ENCODE peak calls at places on chromosomes 13 and 19, in eight cellular contexts. J is bronchial epithelial cell, Y is tibial artery, L is left ventricle myocardium inferior, U is fibroblast of lung, S is mucosa of descending colon, A is AG10803, H is brain microvascular endothelial cell. W is an unnamed sample.

GRCh38 chr13:110422913-110423688 is 116.0 kb downstream of the COL4A2 start:
- DNase-seq in J (peak), Y (no peak), L (no peak), U (no peak), S (no peak), A (no peak), H (no peak), W (peak)

GRCh38 chr19:43780706-43781525 is at the start of gene KCNN4:
- DNase-seq in J (peak), Y (no peak), L (no peak), U (peak), S (peak), A (peak), H (peak), W (peak)

GRCh38 chr19:56958428-56958827 is 117.9 kb upstream of the PEG3 start:
- DNase-seq in J (no peak), Y (no peak), L (no peak), U (no peak), S (no peak), A (no peak), H (no peak), W (no peak)

GRCh38 chr13:95226476-95226875 is 74.8 kb downstream of the ABCC4 start:
- DNase-seq in J (no peak), Y (no peak), L (no peak), U (no peak), S (peak), A (no peak), H (no peak), W (no peak)

GRCh38 chr13:109256866-109257760 is 529.3 kb downstream of the IRS2 start:
- DNase-seq in J (peak), Y (no peak), L (no peak), U (peak), S (no peak), A (peak), H (peak), W (peak)

GRCh38 chr19:33434090-33434885 is 60.8 kb downstream of the CEBPG start:
- DNase-seq in J (no peak), Y (no peak), L (peak), U (no peak), S (no peak), A (no peak), H (no peak), W (no peak)

GRCh38 chr19:858868-859843 is at the start of gene CFD:
- DNase-seq in J (no peak), Y (peak), L (peak), U (peak), S (peak), A (no peak), H (no peak), W (no peak)

GRCh38 chr19:29006057-29006735 is 206.8 kb downstream of the UQCRFS1 start:
- DNase-seq in J (no peak), Y (no peak), L (no peak), U (no peak), S (no peak), A (peak), H (no peak), W (peak)

GRCh38 chr19:12833747-12834417 is 497 bp downstream of the RTBDN start:
- DNase-seq in J (no peak), Y (no peak), L (no peak), U (no peak), S (no peak), A (no peak), H (no peak), W (no peak)

GRCh38 chr13:91576590-91576989 is 178.2 kb downstream of the GPC5 start:
- DNase-seq in J (no peak), Y (no peak), L (no peak), U (no peak), S (peak), A (no peak), H (no peak), W (no peak)

GRCh38 chr19:45076029-45076850 is at the start of gene ZNF296:
- DNase-seq in J (peak), Y (peak), L (peak), U (peak), S (peak), A (no peak), H (no peak), W (no peak)

GRCh38 chr19:42528354-42529247 is at the start of gene CEACAM1:
- DNase-seq in J (peak), Y (no peak), L (no peak), U (no peak), S (peak), A (no peak), H (no peak), W (peak)

GRCh38 chr19:15129856-15130580 is 22.8 kb downstream of the SYDE1 start:
- DNase-seq in J (peak), Y (no peak), L (no peak), U (no peak), S (no peak), A (no peak), H (no peak), W (no peak)

GRCh38 chr19:45972944-45973525 is 630 bp downstream of the NOVA2 start:
- DNase-seq in J (no peak), Y (no peak), L (no peak), U (no peak), S (no peak), A (no peak), H (no peak), W (no peak)

GRCh38 chr13:35857769-35858168 is 273.4 kb downstream of the DCLK1 start:
- DNase-seq in J (no peak), Y (no peak), L (no peak), U (no peak), S (no peak), A (peak), H (peak), W (peak)

GRCh38 chr19:4197625-4198466 is 15.4 kb downstream of the ANKRD24 start:
- DNase-seq in J (no peak), Y (no peak), L (no peak), U (no peak), S (no peak), A (peak), H (no peak), W (no peak)

GRCh38 chr19:44889830-44890365 is 1.2 kb upstream of the TOMM40 start:
- DNase-seq in J (no peak), Y (no peak), L (no peak), U (no peak), S (peak), A (no peak), H (no peak), W (no peak)

GRCh38 chr19:42038675-42039074 is 31.3 kb downstream of the GRIK5 start:
- DNase-seq in J (no peak), Y (no peak), L (peak), U (no peak), S (no peak), A (peak), H (no peak), W (no peak)

GRCh38 chr13:19601749-19602725 is 31.4 kb upstream of the MPHOSPH8 start:
- DNase-seq in J (no peak), Y (no peak), L (peak), U (peak), S (peak), A (peak), H (no peak), W (peak)

GRCh38 chr13:109874921-109875454 is 88.6 kb upstream of the IRS2 start:
- DNase-seq in J (peak), Y (no peak), L (no peak), U (peak), S (no peak), A (peak), H (peak), W (peak)

GRCh38 chr19:32318884-32319520 is 26.4 kb upstream of the ZNF507 start:
- DNase-seq in J (no peak), Y (no peak), L (no peak), U (no peak), S (peak), A (no peak), H (no peak), W (peak)

GRCh38 chr13:50847501-50847900 is 4.0 kb upstream of the DLEU7 start:
- DNase-seq in J (no peak), Y (no peak), L (no peak), U (no peak), S (no peak), A (no peak), H (no peak), W (no peak)

GRCh38 chr13:44244288-44244687 is 129.3 kb upstream of the SERP2 start:
- DNase-seq in J (no peak), Y (no peak), L (no peak), U (peak), S (no peak), A (peak), H (peak), W (peak)

GRCh38 chr13:36806102-36806501 is 12.9 kb upstream of the RFXAP start:
- DNase-seq in J (no peak), Y (no peak), L (no peak), U (no peak), S (no peak), A (no peak), H (no peak), W (no peak)

DNA sequence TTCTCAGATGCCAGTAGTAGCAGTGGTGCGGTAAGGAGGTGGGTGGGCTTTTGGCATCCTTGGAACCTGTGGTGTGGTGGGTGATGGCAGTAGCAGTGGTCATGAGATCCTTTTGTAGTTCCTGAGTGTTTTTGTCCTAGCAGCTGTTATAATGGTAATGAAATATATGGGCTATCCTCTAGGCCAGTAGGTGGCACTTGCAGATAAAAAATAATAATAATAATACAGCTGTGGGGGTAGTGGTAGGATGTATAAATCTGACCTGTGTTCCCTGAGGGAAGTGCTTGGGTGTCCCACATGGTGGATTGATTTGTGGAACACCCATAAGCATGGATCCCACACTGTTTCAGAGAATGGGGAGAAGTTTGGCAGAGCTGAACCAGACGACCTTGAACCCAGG is 334.0 kb downstream of the SLITRK5 start:
- DNase-seq in J (no peak), Y (no peak), L (no peak), U (peak), S (no peak), A (peak), H (no peak), W (peak)
- TF ChIP-seq CTCF in J (no peak), Y (no peak), L (no peak), U (no peak), S (no peak), A (peak), H (peak), W (peak)

GRCh38 chr19:39841041-39841440 is 5.1 kb downstream of the FBL start:
- DNase-seq in J (no peak), Y (no peak), L (no peak), U (no peak), S (no peak), A (no peak), H (no peak), W (no peak)
- H3K4me3 ChIP-seq in J (no peak), Y (no peak), L (no peak), U (no peak), S (no peak), A (no peak), H (no peak), W (no peak)

DNA sequence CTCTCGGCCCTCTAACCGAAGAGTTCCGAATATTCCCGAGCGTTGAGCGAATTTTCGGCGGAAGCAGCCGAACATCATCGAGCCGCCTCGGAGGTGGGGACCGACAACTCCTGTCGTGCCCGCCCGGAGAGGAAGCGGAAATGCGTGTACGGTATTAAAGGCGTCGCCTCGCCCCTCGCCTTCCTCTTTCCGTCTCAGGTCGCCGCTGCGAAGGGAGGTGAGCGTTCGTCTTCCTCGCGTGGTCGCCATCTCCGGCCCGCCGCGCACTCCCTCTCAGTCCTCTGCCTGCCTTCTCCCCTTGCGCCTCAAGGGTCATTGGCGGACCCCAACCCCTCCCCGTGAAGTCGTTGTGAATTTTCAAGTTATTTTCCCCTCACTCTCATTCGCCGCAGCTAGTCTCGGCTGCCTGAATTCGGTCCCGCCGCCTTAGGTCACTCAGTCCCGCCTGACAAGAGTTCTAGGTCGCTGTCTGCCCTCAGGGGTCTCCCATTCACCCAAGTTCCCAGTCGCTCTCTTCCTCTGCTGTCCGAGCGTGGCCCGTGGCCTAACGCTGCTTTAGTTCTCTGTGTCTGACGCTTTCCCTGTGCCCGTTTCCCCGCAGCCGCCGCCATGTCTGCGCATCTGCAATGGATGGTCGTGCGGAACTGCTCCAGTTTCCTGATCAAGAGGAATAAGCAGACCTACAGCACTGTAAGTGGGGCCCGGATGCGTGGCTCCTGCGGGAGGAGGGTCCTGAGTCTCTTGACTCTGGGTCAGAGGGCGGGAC is at the start of gene RPL28:
- DNase-seq in J (peak), Y (peak), L (peak), U (peak), S (peak), A (peak), H (peak), W (peak)
- TF ChIP-seq CTCF in J (no peak), Y (no peak), L (no peak), U (no peak), S (no peak), A (no peak), H (no peak), W (no peak)

DNA sequence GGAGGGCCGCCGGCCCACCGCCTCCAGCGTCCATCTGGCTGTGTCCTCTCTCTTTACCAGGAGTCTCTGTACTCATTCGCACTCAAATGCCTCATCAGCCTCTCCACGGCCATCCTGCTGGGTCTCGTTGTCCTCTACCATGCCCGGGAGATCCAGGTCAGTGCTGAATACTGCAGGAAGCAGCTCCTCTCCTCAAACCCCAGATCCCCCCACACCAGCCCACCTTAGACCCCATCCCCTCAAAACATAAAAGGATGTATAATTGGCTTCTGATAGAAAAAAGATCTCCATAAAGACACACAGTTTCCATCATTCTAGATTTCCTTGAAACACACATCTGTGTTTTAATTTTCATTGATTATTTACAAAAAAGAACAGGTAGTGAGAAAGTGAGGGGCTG is 8.1 kb downstream of the KCNN1 start:
- DNase-seq in J (no peak), Y (no peak), L (no peak), U (no peak), S (no peak), A (no peak), H (no peak), W (no peak)
- H3K4me3 ChIP-seq in J (no peak), Y (no peak), L (no peak), U (no peak), S (no peak), A (no peak), H (no peak), W (no peak)

GRCh38 chr13:98397221-98397620 is 179.7 kb downstream of the STK24 start:
- DNase-seq in J (no peak), Y (no peak), L (no peak), U (peak), S (no peak), A (no peak), H (peak), W (peak)
- TF ChIP-seq CTCF in J (no peak), Y (peak), L (peak), U (peak), S (no peak), A (peak), H (peak), W (peak)

GRCh38 chr13:68550330-68550729 is 1320.2 kb upstream of the PCDH9 start:
- DNase-seq in J (no peak), Y (no peak), L (no peak), U (no peak), S (no peak), A (no peak), H (no peak), W (no peak)

GRCh38 chr13:68551701-68552522 is 1321.8 kb upstream of the PCDH9 start:
- DNase-seq in J (no peak), Y (no peak), L (no peak), U (no peak), S (no peak), A (no peak), H (no peak), W (no peak)
- H3K4me3 ChIP-seq in J (no peak), Y (no peak), L (no peak), U (no peak), S (no peak), A (no peak), H (no peak), W (no peak)

W was measured in choroid plexus epithelial cell.